ENCODE peak calls at places on chromosomes 11 and 22, in seven cellular contexts. Z, N, J, V, C, E and W are unnamed samples.
A peak's percentile ranks its signal among the peaks of the same experiment; 100 is the strongest.

GRCh38 chr11:66868726-66869291 is 11.9 kb downstream of the LRFN4 start:
- DNase-seq in Z (no peak), N (peak; percentile 85), J (peak; percentile 85), V (peak; percentile 86), C (peak; percentile 86), E (no peak), W (no peak)

GRCh38 chr22:23182289-23183106 is 2.2 kb downstream of the BCR start:
- DNase-seq in Z (peak; percentile 72), N (no peak), J (no peak), V (no peak), C (no peak), E (no peak), W (no peak)

GRCh38 chr22:26784772-26785171 is 127.4 kb downstream of the MIAT start:
- DNase-seq in Z (no peak), N (no peak), J (no peak), V (no peak), C (no peak), E (no peak), W (no peak)

GRCh38 chr11:19953342-19953741 is 206.9 kb downstream of the DBX1 start:
- DNase-seq in Z (peak; percentile 73), N (no peak), J (no peak), V (no peak), C (peak; percentile 36), E (no peak), W (no peak)

GRCh38 chr11:31218847-31219246 is 150.7 kb downstream of the DCDC1 start:
- DNase-seq in Z (peak; percentile 84), N (no peak), J (no peak), V (no peak), C (no peak), E (no peak), W (no peak)

GRCh38 chr22:22246706-22247105 is 2.1 kb downstream of the VPREB1 start:
- DNase-seq in Z (no peak), N (no peak), J (no peak), V (no peak), C (no peak), E (no peak), W (no peak)

GRCh38 chr11:57566035-57566504 is 1.4 kb downstream of the UBE2L6 start:
- DNase-seq in Z (peak; percentile 48), N (no peak), J (peak; percentile 59), V (no peak), C (no peak), E (no peak), W (peak; percentile 34)

GRCh38 chr11:497565-498296 is 9.3 kb downstream of the RNH1 start:
- DNase-seq in Z (no peak), N (no peak), J (no peak), V (no peak), C (no peak), E (no peak), W (no peak)

GRCh38 chr22:21571679-21572078 is 4.2 kb downstream of the UBE2L3 start:
- DNase-seq in Z (no peak), N (no peak), J (no peak), V (no peak), C (no peak), E (no peak), W (no peak)

GRCh38 chr11:64859542-64860414 is 15.3 kb upstream of the CDC42BPG start:
- DNase-seq in Z (no peak), N (no peak), J (no peak), V (peak; percentile 77), C (no peak), E (no peak), W (no peak)

GRCh38 chr22:43114958-43115357 is 4.4 kb downstream of the BIK start:
- DNase-seq in Z (no peak), N (no peak), J (peak; percentile 90), V (no peak), C (no peak), E (no peak), W (no peak)

GRCh38 chr11:108483163-108483562 is 15.0 kb downstream of the POGLUT3 start:
- DNase-seq in Z (peak; percentile 37), N (no peak), J (no peak), V (no peak), C (no peak), E (no peak), W (no peak)

GRCh38 chr22:46107753-46108563 is 42.4 kb upstream of the PPARA start:
- DNase-seq in Z (no peak), N (no peak), J (no peak), V (no peak), C (no peak), E (no peak), W (no peak)

GRCh38 chr22:46105494-46106278 is 44.6 kb upstream of the PPARA start:
- DNase-seq in Z (peak; percentile 82), N (no peak), J (peak; percentile 79), V (no peak), C (peak; percentile 85), E (no peak), W (no peak)

GRCh38 chr22:46108564-46109473 is 41.5 kb upstream of the PPARA start:
- DNase-seq in Z (no peak), N (no peak), J (peak; percentile 79), V (no peak), C (peak; percentile 73), E (no peak), W (no peak)

GRCh38 chr22:46106279-46107022 is 43.9 kb upstream of the PPARA start:
- DNase-seq in Z (no peak), N (no peak), J (no peak), V (no peak), C (no peak), E (no peak), W (no peak)

GRCh38 chr22:46107089-46107664 is 43.1 kb upstream of the PPARA start:
- DNase-seq in Z (no peak), N (peak; percentile 72), J (peak; percentile 85), V (no peak), C (no peak), E (peak; percentile 80), W (peak; percentile 68)
- H3K27ac ChIP-seq in Z (no peak overlapping the region), N (peak overlapping the region; percentile 83), J (peak overlapping the region; percentile 90), V (no peak overlapping the region), C (peak overlapping the region; percentile 98), E (peak overlapping the region; percentile 97), W (peak overlapping the region; percentile 93)

GRCh38 chr11:76770642-76771445 is 12.3 kb upstream of the TSKU start:
- DNase-seq in Z (peak; percentile 73), N (no peak), J (peak; percentile 71), V (no peak), C (peak; percentile 98), E (no peak), W (no peak)
- H3K27ac ChIP-seq in Z (no peak overlapping the region), N (peak overlapping the region; percentile 53), J (peak overlapping the region; percentile 89), V (no peak overlapping the region), C (peak overlapping the region; percentile 100), E (no peak overlapping the region), W (no peak overlapping the region)

DNA sequence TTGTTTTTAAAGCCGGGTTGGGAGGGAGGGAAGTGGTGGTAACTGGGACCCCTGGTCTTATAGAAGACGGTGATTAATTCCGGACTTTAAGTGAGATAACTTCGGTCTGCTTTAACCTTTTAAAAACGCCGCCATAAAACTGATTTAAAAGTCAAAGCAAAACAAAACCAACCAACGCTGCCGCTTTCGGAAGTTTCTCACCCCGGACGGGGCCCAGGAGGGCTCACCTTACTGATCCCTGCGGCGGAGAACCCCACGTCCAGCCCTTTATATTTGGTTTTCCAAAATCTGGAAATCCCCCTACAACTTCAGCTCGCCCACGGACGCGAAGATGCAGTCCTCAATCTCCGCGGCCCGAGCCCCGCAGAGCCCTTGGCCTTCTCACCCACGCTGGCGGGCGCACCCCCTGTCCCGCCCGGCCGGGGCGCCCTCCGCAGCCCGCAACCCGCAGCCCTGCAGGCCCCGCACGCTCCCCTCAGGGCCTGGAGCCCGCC is 405 bp downstream of the USP28 start:
- DNase-seq in Z (no peak), N (no peak), J (no peak), V (no peak), C (no peak), E (no peak), W (no peak)
- H3K27ac ChIP-seq in Z (peak overlapping the region; percentile 48), N (peak overlapping the region; percentile 94), J (peak overlapping the region; percentile 64), V (peak overlapping the region; percentile 68), C (peak overlapping the region; percentile 82), E (peak overlapping the region; percentile 75), W (peak overlapping the region; percentile 58)

GRCh38 chr22:50260801-50261614 is 475 bp downstream of the MAPK12 start:
- DNase-seq in Z (no peak), N (peak; percentile 68), J (peak; percentile 51), V (no peak), C (peak; percentile 72), E (peak; percentile 53), W (no peak)
- H3K27ac ChIP-seq in Z (no peak overlapping the region), N (no peak overlapping the region), J (peak overlapping the region; percentile 53), V (no peak overlapping the region), C (peak overlapping the region; percentile 98), E (peak overlapping the region; percentile 73), W (peak overlapping the region; percentile 17)

DNA sequence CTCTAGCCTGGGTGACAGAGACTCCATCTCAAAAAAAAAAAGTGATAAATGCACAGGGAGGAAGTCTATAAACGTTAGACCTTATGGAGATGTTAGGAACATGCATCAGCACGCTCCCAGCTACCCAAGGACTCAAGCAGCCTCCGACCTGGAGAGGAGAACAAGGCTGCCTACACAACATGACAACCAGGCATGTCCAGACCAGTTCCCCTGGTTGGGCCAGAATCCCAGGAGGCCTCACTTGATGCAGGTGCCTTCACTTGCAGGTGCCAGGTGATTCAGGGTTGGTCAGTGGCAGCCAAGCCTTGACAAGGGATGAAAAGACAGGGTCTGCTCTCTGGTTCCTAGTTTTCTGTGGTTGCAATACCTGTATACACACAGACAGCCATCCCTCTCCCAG is 5.9 kb downstream of the RANGAP1 start:
- DNase-seq in Z (peak; percentile 99), N (no peak), J (no peak), V (no peak), C (no peak), E (no peak), W (no peak)
- H3K27ac ChIP-seq in Z (no peak overlapping the region), N (no peak overlapping the region), J (no peak overlapping the region), V (no peak overlapping the region), C (no peak overlapping the region), E (no peak overlapping the region), W (no peak overlapping the region)